ENCODE peak calls at places on chromosomes 2 and 18, in seven cellular contexts. L is colonic mucosa; K is H1; U is CD8-positive, alpha-beta T cell; O is bronchial epithelial cell; R is endothelial cell; G is activated B cell treated with CpG ODN at 0.5 μM for 24 hours. Z is an unnamed sample.

GRCh38 chr2:1594281-1595171 is 149.8 kb downstream of the PXDN start:
- DNase-seq in L (no peak), K (no peak), U (no peak), O (no peak), R (no peak), G (no peak), Z (no peak)

GRCh38 chr2:177970670-177971454 is 101.7 kb downstream of the PDE11A start:
- DNase-seq in L (no peak), K (no peak), U (no peak), O (peak; percentile 22), R (no peak), G (no peak), Z (no peak)

GRCh38 chr2:28495551-28496284 is at the start of gene PLB1:
- DNase-seq in L (no peak), K (no peak), U (no peak), O (no peak), R (no peak), G (no peak), Z (no peak)

GRCh38 chr2:150624001-150624401 is 136.5 kb upstream of the RND3 start:
- DNase-seq in L (no peak), K (no peak), U (no peak), O (peak; percentile 48), R (no peak), G (no peak), Z (no peak)

GRCh38 chr18:23229472-23229871 is 94.2 kb downstream of the CABLES1 start:
- DNase-seq in L (no peak), K (no peak), U (no peak), O (no peak), R (no peak), G (no peak), Z (no peak)

GRCh38 chr2:204869142-204869823 is 324.0 kb downstream of the PARD3B start:
- DNase-seq in L (no peak), K (no peak), U (no peak), O (no peak), R (no peak), G (no peak), Z (no peak)

GRCh38 chr2:66495788-66496640 is 61.1 kb downstream of the MEIS1 start:
- DNase-seq in L (peak; percentile 23), K (no peak), U (no peak), O (peak; percentile 95), R (no peak), G (no peak), Z (no peak)

GRCh38 chr18:12238861-12239260 is 15.3 kb upstream of the CIDEA start:
- DNase-seq in L (no peak), K (no peak), U (no peak), O (no peak), R (no peak), G (no peak), Z (no peak)

GRCh38 chr2:64727843-64728463 is 74.2 kb upstream of the SERTAD2 start:
- DNase-seq in L (no peak), K (no peak), U (no peak), O (no peak), R (no peak), G (no peak), Z (no peak)

GRCh38 chr2:234109321-234109720 is 58.8 kb downstream of the SPP2 start:
- DNase-seq in L (no peak), K (no peak), U (no peak), O (no peak), R (no peak), G (no peak), Z (no peak)

GRCh38 chr2:137838255-137839092 is 125.8 kb upstream of the HNMT start:
- DNase-seq in L (no peak), K (no peak), U (no peak), O (peak; percentile 55), R (peak; percentile 11), G (no peak), Z (no peak)

GRCh38 chr2:8458461-8459459 is 223.1 kb upstream of the ID2 start:
- DNase-seq in L (no peak), K (no peak), U (no peak), O (peak; percentile 5), R (no peak), G (no peak), Z (no peak)

GRCh38 chr2:64018715-64019082 is 529 bp downstream of the VPS54 start:
- DNase-seq in L (peak; percentile 51), K (no peak), U (peak; percentile 27), O (peak; percentile 29), R (no peak), G (no peak), Z (no peak)

DNA sequence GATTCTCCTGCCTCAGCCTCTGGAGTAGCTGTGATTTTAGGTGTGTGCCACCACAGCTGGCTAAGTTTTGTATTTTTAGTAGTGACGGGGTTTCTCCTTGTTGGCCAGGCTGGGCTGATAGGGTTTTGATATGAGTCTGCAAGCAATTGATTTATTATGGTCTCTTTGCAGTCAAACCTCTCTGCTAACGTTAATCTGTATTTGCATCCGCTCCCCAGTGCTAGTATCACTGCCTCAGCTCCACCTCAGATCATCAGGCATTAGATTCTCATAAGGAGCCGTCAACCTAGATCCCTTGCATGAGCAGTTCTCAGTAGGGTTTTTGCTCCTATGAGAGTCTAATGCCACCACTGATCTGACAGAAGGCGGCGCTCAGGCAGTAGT is 19.0 kb downstream of the HAT1 start:
- DNase-seq in L (no peak), K (no peak), U (no peak), O (no peak), R (no peak), G (no peak), Z (no peak)
- TF ChIP-seq CTCF in L (no peak), K (no peak), U (no peak), O (no peak), R (no peak), G (no peak), Z (no peak)

GRCh38 chr18:48806551-48807261 is 144.1 kb downstream of the SMAD7 start:
- DNase-seq in L (peak; percentile 27), K (no peak), U (no peak), O (no peak), R (no peak), G (peak; percentile 12), Z (no peak)

GRCh38 chr18:48803951-48804855 is 146.6 kb downstream of the SMAD7 start:
- DNase-seq in L (peak; percentile 13), K (no peak), U (no peak), O (no peak), R (no peak), G (peak; percentile 7), Z (no peak)

GRCh38 chr18:48805826-48806535 is 144.8 kb downstream of the SMAD7 start:
- DNase-seq in L (peak; percentile 17), K (no peak), U (no peak), O (no peak), R (no peak), G (peak; percentile 4), Z (no peak)

GRCh38 chr18:48803518-48803917 is 147.2 kb downstream of the SMAD7 start:
- DNase-seq in L (peak; percentile 9), K (no peak), U (no peak), O (no peak), R (no peak), G (peak; percentile 2), Z (no peak)

DNA sequence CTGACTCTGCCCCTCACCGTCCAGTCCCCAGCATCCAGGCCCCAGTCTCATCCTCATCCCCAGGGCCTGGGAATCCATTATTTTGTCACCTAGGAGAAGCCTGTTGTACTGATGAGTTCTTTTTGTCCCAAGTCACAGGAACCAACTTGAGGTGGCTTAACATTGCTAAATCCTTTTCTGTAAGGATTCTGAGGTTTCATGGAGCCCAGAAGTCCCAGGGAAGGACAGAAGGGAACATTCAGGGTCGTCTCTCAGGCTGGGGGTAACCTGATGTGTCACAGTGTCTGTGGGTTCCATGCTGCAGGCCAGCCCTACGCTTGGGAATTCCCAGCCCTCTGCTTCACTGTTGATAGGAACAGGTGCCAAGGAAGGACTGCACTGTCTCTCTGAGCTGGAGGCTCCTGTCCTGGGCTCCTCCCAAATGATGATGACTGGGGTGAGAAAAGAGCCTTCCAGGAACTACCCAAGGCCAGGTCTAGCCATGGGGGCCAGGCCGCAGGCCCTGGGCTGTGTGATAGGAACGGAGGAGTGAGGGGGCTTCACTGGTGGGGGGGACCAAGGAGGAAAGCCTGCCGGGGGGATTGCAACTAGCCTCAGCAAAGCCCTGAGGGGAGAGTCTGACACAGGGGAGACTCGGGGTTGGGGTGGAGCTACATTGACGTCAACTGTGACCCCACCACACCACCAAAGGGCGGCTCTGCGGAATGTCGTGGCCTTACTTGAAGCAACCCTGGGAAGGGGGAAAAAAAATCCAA is 145.7 kb downstream of the SMAD7 start:
- DNase-seq in L (peak; percentile 16), K (no peak), U (no peak), O (no peak), R (no peak), G (peak; percentile 6), Z (no peak)
- TF ChIP-seq CTCF in L (no peak), K (no peak), U (no peak), O (no peak), R (no peak), G (no peak), Z (no peak)

GRCh38 chr2:23506460-23507266 is 121.7 kb downstream of the KLHL29 start:
- DNase-seq in L (no peak), K (no peak), U (no peak), O (no peak), R (no peak), G (no peak), Z (no peak)

GRCh38 chr2:23504591-23504990 is 119.6 kb downstream of the KLHL29 start:
- DNase-seq in L (no peak), K (no peak), U (no peak), O (no peak), R (no peak), G (no peak), Z (no peak)

GRCh38 chr2:23503682-23504081 is 118.7 kb downstream of the KLHL29 start:
- DNase-seq in L (no peak), K (no peak), U (no peak), O (no peak), R (no peak), G (no peak), Z (no peak)

GRCh38 chr2:23505984-23506380 is 121.0 kb downstream of the KLHL29 start:
- DNase-seq in L (no peak), K (no peak), U (no peak), O (peak; percentile 77), R (no peak), G (no peak), Z (no peak)

DNA sequence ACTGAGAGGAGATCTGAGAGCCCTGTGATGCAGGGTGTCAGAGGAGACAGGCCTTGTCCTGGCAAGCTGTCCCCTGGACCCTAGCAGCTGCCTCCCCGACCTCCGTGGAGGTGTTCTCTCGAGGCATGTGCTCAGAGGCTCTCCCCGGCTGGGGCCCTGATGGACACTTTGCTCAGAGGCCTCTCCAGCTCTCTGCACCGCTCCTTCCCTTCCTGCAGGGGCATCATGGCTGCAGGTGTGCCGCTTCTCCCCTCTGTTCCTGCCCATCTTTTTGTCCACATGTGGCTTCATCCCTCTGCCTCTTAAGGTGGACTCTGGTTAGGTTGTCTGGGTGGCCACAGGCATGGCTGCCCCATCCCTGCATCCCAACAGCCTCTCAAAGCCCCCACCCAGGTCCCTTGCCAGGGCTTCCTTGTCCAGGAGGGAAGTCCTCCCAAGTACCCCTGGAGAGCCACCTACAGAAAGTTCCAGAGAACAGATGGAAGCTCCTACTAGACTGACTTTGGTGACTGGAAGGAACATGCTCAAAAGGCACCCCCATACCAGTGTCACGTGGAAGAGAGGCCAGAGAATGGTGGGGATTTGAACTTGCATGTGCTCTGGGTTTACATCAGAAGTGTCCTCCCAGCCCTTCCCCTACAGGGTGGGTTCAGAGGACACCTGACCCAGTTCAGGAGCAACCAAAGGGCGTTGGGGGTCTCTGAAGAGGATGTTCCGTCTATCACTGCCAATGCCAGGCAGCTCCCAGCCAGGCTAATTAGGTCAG is 120.4 kb downstream of the KLHL29 start:
- DNase-seq in L (no peak), K (no peak), U (no peak), O (no peak), R (no peak), G (no peak), Z (no peak)
- TF ChIP-seq CTCF in L (no peak), K (peak; percentile 33), U (no peak), O (peak; percentile 45), R (no peak), G (no peak), Z (peak; percentile 29)

GRCh38 chr18:26813043-26813442 is 52.5 kb downstream of the AQP4 start:
- DNase-seq in L (peak; percentile 28), K (peak; percentile 17), U (no peak), O (peak; percentile 72), R (peak; percentile 45), G (no peak), Z (peak; percentile 12)
- TF ChIP-seq CTCF in L (peak; percentile 33), K (peak; percentile 78), U (no peak), O (peak; percentile 65), R (no peak), G (no peak), Z (peak; percentile 63)